ENCODE peak calls at places on chromosome 14, in ten cellular contexts. One of them, this sample, is unnamed.
A peak's percentile ranks its signal among the peaks of the same experiment; 100 is the strongest.

GRCh38 chr14:63773504-63773903 is 45.6 kb upstream of the SGPP1 start:
- DNase-seq in astrocyte of the spinal cord: no peak
- DNase-seq in fibroblast of pulmonary artery: no peak
- DNase-seq in CD8-positive, alpha-beta T cell: no peak
- DNase-seq in breast epithelium: no peak
- DNase-seq in left ventricle myocardium inferior: no peak
- DNase-seq in PC-3: no peak
- DNase-seq in tibial nerve: no peak
- DNase-seq in AG04450: no peak
- DNase-seq in pancreas: no peak
- DNase-seq in this sample: no peak

GRCh38 chr14:49880267-49881064 is 12.4 kb upstream of the ARF6 start:
- DNase-seq in astrocyte of the spinal cord: peak; percentile 30
- DNase-seq in fibroblast of pulmonary artery: no peak
- DNase-seq in CD8-positive, alpha-beta T cell: no peak
- DNase-seq in breast epithelium: no peak
- DNase-seq in left ventricle myocardium inferior: no peak
- DNase-seq in PC-3: no peak
- DNase-seq in tibial nerve: no peak
- DNase-seq in AG04450: no peak
- DNase-seq in pancreas: no peak
- DNase-seq in this sample: peak; percentile 70

GRCh38 chr14:85308531-85309300 is 221.2 kb upstream of the FLRT2 start:
- DNase-seq in astrocyte of the spinal cord: peak; percentile 15
- DNase-seq in fibroblast of pulmonary artery: peak; percentile 61
- DNase-seq in CD8-positive, alpha-beta T cell: no peak
- DNase-seq in breast epithelium: no peak
- DNase-seq in left ventricle myocardium inferior: no peak
- DNase-seq in PC-3: no peak
- DNase-seq in tibial nerve: no peak
- DNase-seq in AG04450: no peak
- DNase-seq in pancreas: no peak
- DNase-seq in this sample: peak; percentile 70

GRCh38 chr14:51209457-51209856 is 30.6 kb upstream of the TMX1 start:
- DNase-seq in astrocyte of the spinal cord: no peak
- DNase-seq in fibroblast of pulmonary artery: no peak
- DNase-seq in CD8-positive, alpha-beta T cell: no peak
- DNase-seq in breast epithelium: no peak
- DNase-seq in left ventricle myocardium inferior: no peak
- DNase-seq in PC-3: no peak
- DNase-seq in tibial nerve: no peak
- DNase-seq in AG04450: no peak
- DNase-seq in pancreas: no peak
- DNase-seq in this sample: no peak

GRCh38 chr14:88323520-88324199 is 591 bp upstream of the KCNK10 start:
- DNase-seq in astrocyte of the spinal cord: no peak
- DNase-seq in fibroblast of pulmonary artery: peak; percentile 13
- DNase-seq in CD8-positive, alpha-beta T cell: no peak
- DNase-seq in breast epithelium: no peak
- DNase-seq in left ventricle myocardium inferior: no peak
- DNase-seq in PC-3: no peak
- DNase-seq in tibial nerve: no peak
- DNase-seq in AG04450: no peak
- DNase-seq in pancreas: no peak
- DNase-seq in this sample: peak; percentile 24

GRCh38 chr14:58151701-58152568 is at the start of gene ARMH4:
- DNase-seq in astrocyte of the spinal cord: peak; percentile 82
- DNase-seq in fibroblast of pulmonary artery: peak; percentile 74
- DNase-seq in CD8-positive, alpha-beta T cell: peak; percentile 61
- DNase-seq in breast epithelium: peak; percentile 35
- DNase-seq in left ventricle myocardium inferior: peak; percentile 85
- DNase-seq in PC-3: peak; percentile 98
- DNase-seq in tibial nerve: peak; percentile 70
- DNase-seq in AG04450: peak; percentile 30
- DNase-seq in pancreas: peak; percentile 81
- DNase-seq in this sample: peak; percentile 77

GRCh38 chr14:94598816-94599655 is 13.2 kb upstream of the SERPINA3 start:
- DNase-seq in astrocyte of the spinal cord: peak; percentile 99
- DNase-seq in fibroblast of pulmonary artery: peak; percentile 99
- DNase-seq in CD8-positive, alpha-beta T cell: no peak
- DNase-seq in breast epithelium: peak; percentile 96
- DNase-seq in left ventricle myocardium inferior: peak; percentile 61
- DNase-seq in PC-3: peak; percentile 87
- DNase-seq in tibial nerve: peak; percentile 79
- DNase-seq in AG04450: peak; percentile 89
- DNase-seq in pancreas: peak; percentile 93
- DNase-seq in this sample: peak; percentile 99

GRCh38 chr14:51224551-51224950 is 15.5 kb upstream of the TMX1 start:
- DNase-seq in astrocyte of the spinal cord: peak; percentile 7
- DNase-seq in fibroblast of pulmonary artery: no peak
- DNase-seq in CD8-positive, alpha-beta T cell: no peak
- DNase-seq in breast epithelium: no peak
- DNase-seq in left ventricle myocardium inferior: no peak
- DNase-seq in PC-3: no peak
- DNase-seq in tibial nerve: no peak
- DNase-seq in AG04450: no peak
- DNase-seq in pancreas: no peak
- DNase-seq in this sample: peak; percentile 26

GRCh38 chr14:24145219-24145618 is 1.2 kb downstream of the PSME2 start:
- DNase-seq in astrocyte of the spinal cord: no peak
- DNase-seq in fibroblast of pulmonary artery: no peak
- DNase-seq in CD8-positive, alpha-beta T cell: no peak
- DNase-seq in breast epithelium: no peak
- DNase-seq in left ventricle myocardium inferior: no peak
- DNase-seq in PC-3: no peak
- DNase-seq in tibial nerve: no peak
- DNase-seq in AG04450: no peak
- DNase-seq in pancreas: no peak
- DNase-seq in this sample: no peak

GRCh38 chr14:78567343-78567742 is 397.2 kb downstream of the NRXN3 start:
- DNase-seq in astrocyte of the spinal cord: peak; percentile 34
- DNase-seq in fibroblast of pulmonary artery: no peak
- DNase-seq in CD8-positive, alpha-beta T cell: no peak
- DNase-seq in breast epithelium: no peak
- DNase-seq in left ventricle myocardium inferior: no peak
- DNase-seq in PC-3: no peak
- DNase-seq in tibial nerve: no peak
- DNase-seq in AG04450: no peak
- DNase-seq in pancreas: no peak
- DNase-seq in this sample: peak; percentile 1

GRCh38 chr14:50082784-50083466 is 33.4 kb downstream of the VCPKMT start:
- DNase-seq in astrocyte of the spinal cord: peak; percentile 39
- DNase-seq in fibroblast of pulmonary artery: no peak
- DNase-seq in CD8-positive, alpha-beta T cell: peak; percentile 82
- DNase-seq in breast epithelium: no peak
- DNase-seq in left ventricle myocardium inferior: no peak
- DNase-seq in PC-3: no peak
- DNase-seq in tibial nerve: no peak
- DNase-seq in AG04450: peak; percentile 50
- DNase-seq in pancreas: no peak
- DNase-seq in this sample: peak; percentile 70

GRCh38 chr14:51490205-51490604 is 161.5 kb upstream of the FRMD6 start:
- DNase-seq in astrocyte of the spinal cord: peak; percentile 34
- DNase-seq in fibroblast of pulmonary artery: no peak
- DNase-seq in CD8-positive, alpha-beta T cell: no peak
- DNase-seq in breast epithelium: no peak
- DNase-seq in left ventricle myocardium inferior: no peak
- DNase-seq in PC-3: peak; percentile 66
- DNase-seq in tibial nerve: no peak
- DNase-seq in AG04450: no peak
- DNase-seq in pancreas: no peak
- DNase-seq in this sample: peak; percentile 22

GRCh38 chr14:78863143-78863542 is 693.0 kb downstream of the NRXN3 start:
- DNase-seq in astrocyte of the spinal cord: peak; percentile 40
- DNase-seq in fibroblast of pulmonary artery: peak; percentile 48
- DNase-seq in CD8-positive, alpha-beta T cell: no peak
- DNase-seq in breast epithelium: no peak
- DNase-seq in left ventricle myocardium inferior: no peak
- DNase-seq in PC-3: peak; percentile 45
- DNase-seq in tibial nerve: no peak
- DNase-seq in AG04450: no peak
- DNase-seq in pancreas: no peak
- DNase-seq in this sample: peak; percentile 49

GRCh38 chr14:92503756-92504491 is 9.7 kb upstream of the RIN3 start:
- DNase-seq in astrocyte of the spinal cord: peak; percentile 61
- DNase-seq in fibroblast of pulmonary artery: peak; percentile 57
- DNase-seq in CD8-positive, alpha-beta T cell: no peak
- DNase-seq in breast epithelium: no peak
- DNase-seq in left ventricle myocardium inferior: no peak
- DNase-seq in PC-3: peak; percentile 95
- DNase-seq in tibial nerve: no peak
- DNase-seq in AG04450: no peak
- DNase-seq in pancreas: no peak
- DNase-seq in this sample: peak; percentile 40

GRCh38 chr14:99271951-99272668 is at the start of gene BCL11B:
- DNase-seq in astrocyte of the spinal cord: peak; percentile 84
- DNase-seq in fibroblast of pulmonary artery: peak; percentile 87
- DNase-seq in CD8-positive, alpha-beta T cell: peak; percentile 90
- DNase-seq in breast epithelium: peak; percentile 54
- DNase-seq in left ventricle myocardium inferior: peak; percentile 33
- DNase-seq in PC-3: peak; percentile 61
- DNase-seq in tibial nerve: peak; percentile 41
- DNase-seq in AG04450: peak; percentile 23
- DNase-seq in pancreas: peak; percentile 19
- DNase-seq in this sample: peak; percentile 65

GRCh38 chr14:21107360-21107781 is 6.5 kb downstream of the TMEM253 start:
- DNase-seq in astrocyte of the spinal cord: no peak
- DNase-seq in fibroblast of pulmonary artery: peak; percentile 42
- DNase-seq in CD8-positive, alpha-beta T cell: no peak
- DNase-seq in breast epithelium: no peak
- DNase-seq in left ventricle myocardium inferior: no peak
- DNase-seq in PC-3: peak; percentile 44
- DNase-seq in tibial nerve: no peak
- DNase-seq in AG04450: no peak
- DNase-seq in pancreas: no peak
- DNase-seq in this sample: peak; percentile 64

GRCh38 chr14:21108791-21109190 is 7.9 kb downstream of the TMEM253 start:
- DNase-seq in astrocyte of the spinal cord: no peak
- DNase-seq in fibroblast of pulmonary artery: no peak
- DNase-seq in CD8-positive, alpha-beta T cell: no peak
- DNase-seq in breast epithelium: no peak
- DNase-seq in left ventricle myocardium inferior: no peak
- DNase-seq in PC-3: no peak
- DNase-seq in tibial nerve: no peak
- DNase-seq in AG04450: no peak
- DNase-seq in pancreas: no peak
- DNase-seq in this sample: no peak

GRCh38 chr14:21105095-21105494 is 4.2 kb downstream of the TMEM253 start:
- DNase-seq in astrocyte of the spinal cord: no peak
- DNase-seq in fibroblast of pulmonary artery: no peak
- DNase-seq in CD8-positive, alpha-beta T cell: no peak
- DNase-seq in breast epithelium: peak; percentile 10
- DNase-seq in left ventricle myocardium inferior: no peak
- DNase-seq in PC-3: no peak
- DNase-seq in tibial nerve: no peak
- DNase-seq in AG04450: no peak
- DNase-seq in pancreas: no peak
- DNase-seq in this sample: no peak

GRCh38 chr14:21106191-21106505 is 5.3 kb downstream of the TMEM253 start:
- DNase-seq in astrocyte of the spinal cord: no peak
- DNase-seq in fibroblast of pulmonary artery: peak; percentile 85
- DNase-seq in CD8-positive, alpha-beta T cell: no peak
- DNase-seq in breast epithelium: no peak
- DNase-seq in left ventricle myocardium inferior: no peak
- DNase-seq in PC-3: no peak
- DNase-seq in tibial nerve: no peak
- DNase-seq in AG04450: no peak
- DNase-seq in pancreas: no peak
- DNase-seq in this sample: peak; percentile 54

GRCh38 chr14:21106506-21107359 is 5.9 kb downstream of the TMEM253 start:
- DNase-seq in astrocyte of the spinal cord: peak; percentile 77
- DNase-seq in fibroblast of pulmonary artery: peak; percentile 86
- DNase-seq in CD8-positive, alpha-beta T cell: peak; percentile 80
- DNase-seq in breast epithelium: peak; percentile 82
- DNase-seq in left ventricle myocardium inferior: peak; percentile 83
- DNase-seq in PC-3: peak; percentile 81
- DNase-seq in tibial nerve: peak; percentile 88
- DNase-seq in AG04450: no peak
- DNase-seq in pancreas: peak; percentile 79
- DNase-seq in this sample: peak; percentile 86
- H3K4me3 ChIP-seq in astrocyte of the spinal cord: no peak overlapping the region
- H3K4me3 ChIP-seq in fibroblast of pulmonary artery: no peak overlapping the region
- H3K4me3 ChIP-seq in CD8-positive, alpha-beta T cell: no peak overlapping the region
- H3K4me3 ChIP-seq in breast epithelium: peak overlapping the region; percentile 42
- H3K4me3 ChIP-seq in left ventricle myocardium inferior: peak overlapping the region; percentile 41
- H3K4me3 ChIP-seq in PC-3: peak overlapping the region; percentile 21
- H3K4me3 ChIP-seq in tibial nerve: no peak overlapping the region
- H3K4me3 ChIP-seq in AG04450: no peak overlapping the region
- H3K4me3 ChIP-seq in pancreas: no peak overlapping the region
- H3K4me3 ChIP-seq in this sample: no peak overlapping the region

GRCh38 chr14:38070213-38070612 is 137.5 kb upstream of the SSTR1 start:
- DNase-seq in astrocyte of the spinal cord: no peak
- DNase-seq in fibroblast of pulmonary artery: no peak
- DNase-seq in CD8-positive, alpha-beta T cell: no peak
- DNase-seq in breast epithelium: no peak
- DNase-seq in left ventricle myocardium inferior: no peak
- DNase-seq in PC-3: no peak
- DNase-seq in tibial nerve: no peak
- DNase-seq in AG04450: no peak
- DNase-seq in pancreas: no peak
- DNase-seq in this sample: no peak
- TF ChIP-seq CTCF in astrocyte of the spinal cord: no peak
- TF ChIP-seq CTCF in fibroblast of pulmonary artery: no peak
- TF ChIP-seq CTCF in CD8-positive, alpha-beta T cell: no peak
- TF ChIP-seq CTCF in breast epithelium: no peak
- TF ChIP-seq CTCF in left ventricle myocardium inferior: no peak
- TF ChIP-seq CTCF in PC-3: no peak
- TF ChIP-seq CTCF in tibial nerve: no peak
- TF ChIP-seq CTCF in AG04450: no peak
- TF ChIP-seq CTCF in pancreas: no peak
- TF ChIP-seq CTCF in this sample: no peak

DNA sequence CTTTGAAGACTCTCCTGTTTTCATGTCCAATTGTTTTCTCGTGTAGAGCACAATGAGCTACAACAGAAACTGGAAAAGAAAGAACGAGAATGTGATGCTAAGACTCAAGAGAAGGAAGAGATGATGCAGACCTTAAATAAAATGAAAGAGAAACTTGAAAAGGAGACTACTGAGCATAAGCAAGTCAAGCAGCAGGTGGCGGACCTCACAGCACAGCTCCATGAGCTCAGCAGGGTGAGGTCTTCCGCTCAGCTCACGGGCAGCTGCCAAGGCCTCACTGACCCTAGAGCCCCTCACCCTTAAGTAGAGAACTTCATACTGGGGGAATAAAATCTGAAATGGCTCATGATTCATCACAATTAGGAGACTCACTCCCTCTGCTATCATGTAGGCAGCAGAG is 134.7 kb downstream of the GPR135 start:
- DNase-seq in astrocyte of the spinal cord: peak; percentile 61
- DNase-seq in fibroblast of pulmonary artery: no peak
- DNase-seq in CD8-positive, alpha-beta T cell: no peak
- DNase-seq in breast epithelium: no peak
- DNase-seq in left ventricle myocardium inferior: no peak
- DNase-seq in PC-3: no peak
- DNase-seq in tibial nerve: no peak
- DNase-seq in AG04450: no peak
- DNase-seq in pancreas: no peak
- DNase-seq in this sample: peak; percentile 75
- H3K4me3 ChIP-seq in astrocyte of the spinal cord: no peak overlapping the region
- H3K4me3 ChIP-seq in fibroblast of pulmonary artery: no peak overlapping the region
- H3K4me3 ChIP-seq in CD8-positive, alpha-beta T cell: no peak overlapping the region
- H3K4me3 ChIP-seq in breast epithelium: no peak overlapping the region
- H3K4me3 ChIP-seq in left ventricle myocardium inferior: no peak overlapping the region
- H3K4me3 ChIP-seq in PC-3: no peak overlapping the region
- H3K4me3 ChIP-seq in tibial nerve: no peak overlapping the region
- H3K4me3 ChIP-seq in AG04450: no peak overlapping the region
- H3K4me3 ChIP-seq in pancreas: no peak overlapping the region
- H3K4me3 ChIP-seq in this sample: no peak overlapping the region

GRCh38 chr14:74875941-74876913 is at the start of gene PROX2:
- DNase-seq in astrocyte of the spinal cord: no peak
- DNase-seq in fibroblast of pulmonary artery: no peak
- DNase-seq in CD8-positive, alpha-beta T cell: peak; percentile 36
- DNase-seq in breast epithelium: no peak
- DNase-seq in left ventricle myocardium inferior: no peak
- DNase-seq in PC-3: no peak
- DNase-seq in tibial nerve: no peak
- DNase-seq in AG04450: no peak
- DNase-seq in pancreas: no peak
- DNase-seq in this sample: no peak
- TF ChIP-seq CTCF in astrocyte of the spinal cord: no peak
- TF ChIP-seq CTCF in fibroblast of pulmonary artery: no peak
- TF ChIP-seq CTCF in CD8-positive, alpha-beta T cell: no peak
- TF ChIP-seq CTCF in breast epithelium: no peak
- TF ChIP-seq CTCF in left ventricle myocardium inferior: no peak
- TF ChIP-seq CTCF in PC-3: no peak
- TF ChIP-seq CTCF in tibial nerve: no peak
- TF ChIP-seq CTCF in AG04450: no peak
- TF ChIP-seq CTCF in pancreas: no peak
- TF ChIP-seq CTCF in this sample: no peak